ENCODE peak calls at places on chromosomes 13 and 19, in six cellular contexts. One of them, this sample, is unnamed.

GRCh38 chr13:30341815-30342570 is 34.6 kb upstream of the KATNAL1 start:
- DNase-seq in Right ventricle myocardium superior: peak
- DNase-seq in Calu3: peak
- DNase-seq in amygdala: peak
- DNase-seq in cardiac fibroblast: peak
- DNase-seq in stimulated activated CD4-positive, alpha-beta T cell treated with anti-CD3 and anti-CD28 coated beads, TNF-alpha, amount 100 ng/mL, for 48 hours: no peak
- DNase-seq in this sample: peak

GRCh38 chr13:82010780-82011179 is 1669.9 kb upstream of the SPRY2 start:
- DNase-seq in amygdala: no peak
- DNase-seq in Right ventricle myocardium superior: no peak
- DNase-seq in cardiac fibroblast: no peak
- DNase-seq in Calu3: no peak
- DNase-seq in stimulated activated CD4-positive, alpha-beta T cell treated with anti-CD3 and anti-CD28 coated beads, TNF-alpha, amount 100 ng/mL, for 48 hours: no peak
- DNase-seq in this sample: no peak

GRCh38 chr19:13056052-13056660 is 46.5 kb downstream of the LYL1 start:
- DNase-seq in cardiac fibroblast: peak
- DNase-seq in Right ventricle myocardium superior: peak
- DNase-seq in Calu3: peak
- DNase-seq in stimulated activated CD4-positive, alpha-beta T cell treated with anti-CD3 and anti-CD28 coated beads, TNF-alpha, amount 100 ng/mL, for 48 hours: no peak
- DNase-seq in amygdala: no peak
- DNase-seq in this sample: no peak

GRCh38 chr19:33771308-33772101 is 25.2 kb upstream of the KCTD15 start:
- DNase-seq in Calu3: peak
- DNase-seq in stimulated activated CD4-positive, alpha-beta T cell treated with anti-CD3 and anti-CD28 coated beads, TNF-alpha, amount 100 ng/mL, for 48 hours: peak
- DNase-seq in amygdala: peak
- DNase-seq in cardiac fibroblast: peak
- DNase-seq in Right ventricle myocardium superior: peak
- DNase-seq in this sample: peak

GRCh38 chr19:38452430-38453366 is 19.2 kb downstream of the RYR1 start:
- DNase-seq in cardiac fibroblast: no peak
- DNase-seq in Right ventricle myocardium superior: no peak
- DNase-seq in Calu3: peak
- DNase-seq in amygdala: no peak
- DNase-seq in stimulated activated CD4-positive, alpha-beta T cell treated with anti-CD3 and anti-CD28 coated beads, TNF-alpha, amount 100 ng/mL, for 48 hours: peak
- DNase-seq in this sample: no peak

GRCh38 chr19:53823380-53824120 is 564 bp downstream of the NLRP12 start:
- DNase-seq in amygdala: no peak
- DNase-seq in cardiac fibroblast: no peak
- DNase-seq in Right ventricle myocardium superior: no peak
- DNase-seq in stimulated activated CD4-positive, alpha-beta T cell treated with anti-CD3 and anti-CD28 coated beads, TNF-alpha, amount 100 ng/mL, for 48 hours: no peak
- DNase-seq in Calu3: no peak
- DNase-seq in this sample: no peak

GRCh38 chr13:23161176-23161825 is 19.5 kb upstream of the SGCG start:
- DNase-seq in Right ventricle myocardium superior: no peak
- DNase-seq in Calu3: no peak
- DNase-seq in cardiac fibroblast: no peak
- DNase-seq in amygdala: no peak
- DNase-seq in stimulated activated CD4-positive, alpha-beta T cell treated with anti-CD3 and anti-CD28 coated beads, TNF-alpha, amount 100 ng/mL, for 48 hours: no peak
- DNase-seq in this sample: no peak

GRCh38 chr19:57587529-57587928 is 3.6 kb downstream of the ZIK1 start:
- DNase-seq in amygdala: no peak
- DNase-seq in cardiac fibroblast: no peak
- DNase-seq in Calu3: no peak
- DNase-seq in stimulated activated CD4-positive, alpha-beta T cell treated with anti-CD3 and anti-CD28 coated beads, TNF-alpha, amount 100 ng/mL, for 48 hours: no peak
- DNase-seq in Right ventricle myocardium superior: no peak
- DNase-seq in this sample: no peak

GRCh38 chr13:43304945-43305344 is 281.6 kb downstream of the DNAJC15 start:
- DNase-seq in Calu3: no peak
- DNase-seq in Right ventricle myocardium superior: no peak
- DNase-seq in cardiac fibroblast: no peak
- DNase-seq in stimulated activated CD4-positive, alpha-beta T cell treated with anti-CD3 and anti-CD28 coated beads, TNF-alpha, amount 100 ng/mL, for 48 hours: no peak
- DNase-seq in amygdala: no peak
- DNase-seq in this sample: no peak

GRCh38 chr19:53818756-53819155 is 5.4 kb downstream of the NLRP12 start:
- DNase-seq in Calu3: no peak
- DNase-seq in stimulated activated CD4-positive, alpha-beta T cell treated with anti-CD3 and anti-CD28 coated beads, TNF-alpha, amount 100 ng/mL, for 48 hours: no peak
- DNase-seq in cardiac fibroblast: no peak
- DNase-seq in Right ventricle myocardium superior: no peak
- DNase-seq in amygdala: no peak
- DNase-seq in this sample: no peak

GRCh38 chr13:112346173-112346898 is 29.8 kb upstream of the SPACA7 start:
- DNase-seq in stimulated activated CD4-positive, alpha-beta T cell treated with anti-CD3 and anti-CD28 coated beads, TNF-alpha, amount 100 ng/mL, for 48 hours: no peak
- DNase-seq in Calu3: no peak
- DNase-seq in amygdala: no peak
- DNase-seq in cardiac fibroblast: no peak
- DNase-seq in Right ventricle myocardium superior: no peak
- DNase-seq in this sample: no peak

GRCh38 chr13:50345804-50346203 is 330.6 kb downstream of the KCNRG start:
- DNase-seq in Calu3: no peak
- DNase-seq in amygdala: no peak
- DNase-seq in stimulated activated CD4-positive, alpha-beta T cell treated with anti-CD3 and anti-CD28 coated beads, TNF-alpha, amount 100 ng/mL, for 48 hours: no peak
- DNase-seq in cardiac fibroblast: no peak
- DNase-seq in Right ventricle myocardium superior: no peak
- DNase-seq in this sample: no peak

GRCh38 chr13:27298849-27299248 is 28.2 kb downstream of the RASL11A start:
- DNase-seq in cardiac fibroblast: no peak
- DNase-seq in stimulated activated CD4-positive, alpha-beta T cell treated with anti-CD3 and anti-CD28 coated beads, TNF-alpha, amount 100 ng/mL, for 48 hours: no peak
- DNase-seq in Calu3: no peak
- DNase-seq in amygdala: no peak
- DNase-seq in Right ventricle myocardium superior: no peak
- DNase-seq in this sample: no peak

GRCh38 chr13:98478134-98479129 is 98.5 kb downstream of the STK24 start:
- DNase-seq in amygdala: no peak
- DNase-seq in Calu3: no peak
- DNase-seq in stimulated activated CD4-positive, alpha-beta T cell treated with anti-CD3 and anti-CD28 coated beads, TNF-alpha, amount 100 ng/mL, for 48 hours: no peak
- DNase-seq in cardiac fibroblast: no peak
- DNase-seq in Right ventricle myocardium superior: no peak
- DNase-seq in this sample: no peak

GRCh38 chr19:48745208-48745995 is 1.3 kb downstream of the IZUMO1 start:
- DNase-seq in cardiac fibroblast: peak
- DNase-seq in Right ventricle myocardium superior: peak
- DNase-seq in Calu3: peak
- DNase-seq in amygdala: peak
- DNase-seq in stimulated activated CD4-positive, alpha-beta T cell treated with anti-CD3 and anti-CD28 coated beads, TNF-alpha, amount 100 ng/mL, for 48 hours: peak
- DNase-seq in this sample: peak

GRCh38 chr13:27783111-27783510 is 9.2 kb upstream of the GSX1 start:
- DNase-seq in Calu3: no peak
- DNase-seq in stimulated activated CD4-positive, alpha-beta T cell treated with anti-CD3 and anti-CD28 coated beads, TNF-alpha, amount 100 ng/mL, for 48 hours: no peak
- DNase-seq in amygdala: peak
- DNase-seq in cardiac fibroblast: peak
- DNase-seq in Right ventricle myocardium superior: no peak
- DNase-seq in this sample: no peak

GRCh38 chr19:49950956-49951526 is 9.9 kb downstream of the SIGLEC11 start:
- DNase-seq in cardiac fibroblast: no peak
- DNase-seq in Calu3: no peak
- DNase-seq in amygdala: no peak
- DNase-seq in stimulated activated CD4-positive, alpha-beta T cell treated with anti-CD3 and anti-CD28 coated beads, TNF-alpha, amount 100 ng/mL, for 48 hours: no peak
- DNase-seq in Right ventricle myocardium superior: no peak
- DNase-seq in this sample: no peak

GRCh38 chr19:19628499-19629134 is 597 bp upstream of the LPAR2 start:
- DNase-seq in Right ventricle myocardium superior: no peak
- DNase-seq in Calu3: peak
- DNase-seq in amygdala: no peak
- DNase-seq in stimulated activated CD4-positive, alpha-beta T cell treated with anti-CD3 and anti-CD28 coated beads, TNF-alpha, amount 100 ng/mL, for 48 hours: no peak
- DNase-seq in cardiac fibroblast: peak
- DNase-seq in this sample: no peak